ENCODE peak calls at places on chromosomes 16 and 17, in four cellular contexts. W is GM03348, H is non-pigmented ciliary epithelial cell, Z is HTR-8/SVneo. N is an unnamed sample.

GRCh38 chr16:85396879-85397871 is 215.9 kb upstream of the GSE1 start:
- DNase-seq in H (no peak), W (no peak), Z (no peak), N (no peak)

GRCh38 chr16:57372372-57373116 is at the start of gene CX3CL1:
- DNase-seq in H (no peak), Z (no peak), W (peak; percentile 58), N (no peak)

GRCh38 chr17:27569884-27570577 is 61.0 kb upstream of the LGALS9 start:
- DNase-seq in H (no peak), W (no peak), Z (no peak), N (no peak)

GRCh38 chr16:6576646-6577045 is 756.0 kb upstream of the RBFOX1 start:
- DNase-seq in Z (no peak), W (no peak), H (no peak), N (no peak)

GRCh38 chr16:81786321-81786720 is 7.2 kb downstream of the PLCG2 start:
- DNase-seq in H (peak; percentile 18), Z (no peak), W (no peak), N (no peak)

GRCh38 chr17:72219136-72219823 is 98.5 kb downstream of the SOX9 start:
- DNase-seq in H (no peak), W (no peak), Z (no peak), N (no peak)

GRCh38 chr16:49439050-49439449 is 65.4 kb downstream of the C16orf78 start:
- DNase-seq in Z (no peak), W (no peak), H (no peak), N (no peak)

GRCh38 chr16:26645629-26646028 is 421.1 kb upstream of the C16orf82 start:
- DNase-seq in Z (no peak), H (no peak), W (no peak), N (no peak)

GRCh38 chr17:80441133-80441578 is 26.2 kb downstream of the ENDOV start:
- DNase-seq in Z (peak; percentile 57), W (peak; percentile 76), H (no peak), N (peak; percentile 45)

GRCh38 chr16:81778861-81779539 is at the start of gene PLCG2:
- DNase-seq in H (no peak), Z (peak; percentile 67), W (peak; percentile 80), N (peak; percentile 43)

GRCh38 chr16:51731160-51731559 is 580.1 kb upstream of the SALL1 start:
- DNase-seq in H (no peak), Z (no peak), W (no peak), N (no peak)

GRCh38 chr17:78555741-78556401 is 21.3 kb downstream of the DNAH17 start:
- DNase-seq in W (no peak), H (no peak), Z (no peak), N (no peak)